ENCODE peak calls at places on chromosomes 12 and 14, in four cellular contexts. L, Q, O and J are unnamed samples.

GRCh38 chr12:81212996-81213696 is 135.3 kb downstream of the ACSS3 start:
- DNase-seq in O (no peak), L (no peak), Q (no peak), J (no peak)

GRCh38 chr12:108468149-108468968 is 46.7 kb upstream of the FICD start:
- DNase-seq in O (no peak), Q (no peak), L (peak), J (no peak)

GRCh38 chr12:6528539-6529235 is 5.6 kb upstream of the GAPDH start:
- DNase-seq in Q (no peak), O (no peak), L (no peak), J (no peak)

GRCh38 chr12:27821259-27821973 is 41.4 kb upstream of the MANSC4 start:
- DNase-seq in Q (no peak), L (peak), O (peak), J (peak)

GRCh38 chr12:104466694-104467345 is 10.1 kb downstream of the CHST11 start:
- DNase-seq in O (no peak), Q (no peak), L (no peak), J (no peak)

GRCh38 chr12:132282950-132283771 is 46.2 kb downstream of the GALNT9 start:
- DNase-seq in Q (no peak), L (no peak), O (no peak), J (no peak)

GRCh38 chr14:59565112-59565511 is 11.5 kb downstream of the CCDC175 start:
- DNase-seq in Q (no peak), O (no peak), L (no peak), J (no peak)

GRCh38 chr12:29921307-29921706 is 137.6 kb upstream of the TMTC1 start:
- DNase-seq in Q (no peak), L (no peak), O (no peak), J (no peak)

GRCh38 chr12:52579468-52580450 is 6.1 kb upstream of the KRT74 start:
- DNase-seq in L (no peak), O (no peak), Q (no peak), J (no peak)

GRCh38 chr14:91884664-91885063 is 17.3 kb upstream of the TC2N start:
- DNase-seq in Q (no peak), O (no peak), L (no peak), J (no peak)

GRCh38 chr14:105562713-105563346 is 36.4 kb downstream of the TMEM121 start:
- DNase-seq in L (no peak), Q (no peak), O (no peak), J (no peak)

GRCh38 chr12:75694891-75695290 is 183.5 kb upstream of the KRR1 start:
- DNase-seq in O (no peak), Q (no peak), L (no peak), J (no peak)

GRCh38 chr14:60647081-60647836 is 2.0 kb downstream of the SIX1 start:
- DNase-seq in Q (no peak), O (no peak), L (peak), J (peak)

GRCh38 chr12:112122823-112123690 is 2.3 kb upstream of the TRAFD1 start:
- DNase-seq in L (no peak), O (no peak), Q (no peak), J (peak)

GRCh38 chr12:9727813-9728212 is 5.1 kb downstream of the CLECL1 start:
- DNase-seq in O (no peak), L (no peak), Q (no peak), J (no peak)

GRCh38 chr12:60106207-60106606 is 510.4 kb downstream of the SLC16A7 start:
- DNase-seq in L (no peak), Q (no peak), O (no peak), J (no peak)

GRCh38 chr12:132356686-132357622 is 27.6 kb upstream of the GALNT9 start:
- DNase-seq in O (peak), Q (no peak), L (peak), J (no peak)

GRCh38 chr14:79584679-79585078 is 626.6 kb downstream of the DIO2 start:
- DNase-seq in L (no peak), Q (no peak), O (no peak), J (peak)

GRCh38 chr12:118109088-118109487 is 5.3 kb upstream of the VSIG10 start:
- DNase-seq in L (no peak), Q (no peak), O (no peak), J (no peak)

GRCh38 chr12:25200703-25201102 is 5.7 kb downstream of the ETFRF1 start:
- DNase-seq in Q (no peak), O (no peak), L (no peak), J (no peak)

GRCh38 chr14:49959822-49960408 is 67.0 kb downstream of the ARF6 start:
- DNase-seq in O (no peak), Q (no peak), L (no peak), J (no peak)

GRCh38 chr12:19223018-19223417 is 93.5 kb downstream of the PLEKHA5 start:
- DNase-seq in Q (no peak), O (no peak), L (no peak), J (no peak)

GRCh38 chr14:63178912-63179311 is 25.3 kb upstream of the RHOJ start:
- DNase-seq in Q (no peak), O (no peak), L (no peak), J (no peak)

GRCh38 chr12:124906606-124907261 is 7.7 kb downstream of the UBC start:
- DNase-seq in O (peak), Q (no peak), L (peak), J (peak)

GRCh38 chr12:33588082-33588712 is 148.6 kb upstream of the SYT10 start:
- DNase-seq in O (no peak), L (no peak), Q (no peak), J (peak)

GRCh38 chr12:112851024-112851777 is 55.6 kb upstream of the OAS1 start:
- DNase-seq in L (no peak), Q (no peak), O (no peak), J (no peak)

GRCh38 chr14:75877884-75878283 is 103.9 kb downstream of the TGFB3 start:
- DNase-seq in Q (no peak), O (no peak), L (no peak), J (no peak)

GRCh38 chr12:63362801-63363200 is 211.8 kb upstream of the AVPR1A start:
- DNase-seq in Q (no peak), L (no peak), O (no peak), J (no peak)

GRCh38 chr12:32995623-32996022 is 99.0 kb upstream of the PKP2 start:
- DNase-seq in L (no peak), Q (no peak), O (no peak), J (no peak)

GRCh38 chr12:90543393-90543792 is 411.6 kb downstream of the CCER1 start:
- DNase-seq in Q (no peak), L (no peak), O (no peak), J (no peak)

GRCh38 chr12:10243803-10244520 is 31.3 kb downstream of the GABARAPL1 start:
- DNase-seq in L (no peak), O (no peak), Q (no peak), J (no peak)

GRCh38 chr12:65816086-65816485 is 8.2 kb upstream of the HMGA2 start:
- DNase-seq in Q (no peak), O (no peak), L (no peak), J (no peak)

GRCh38 chr14:100894416-100894815 is 9.1 kb downstream of the RTL1 start:
- DNase-seq in O (peak), Q (no peak), L (no peak), J (no peak)

GRCh38 chr12:93192878-93193277 is 184.8 kb upstream of the NUDT4 start:
- DNase-seq in Q (no peak), L (no peak), O (no peak), J (no peak)

GRCh38 chr12:84924956-84925355 is 12.4 kb upstream of the SLC6A15 start:
- DNase-seq in Q (no peak), O (no peak), L (no peak), J (no peak)

GRCh38 chr14:77980475-77981321 is 180.8 kb downstream of the ADCK1 start:
- DNase-seq in O (peak), Q (no peak), L (peak), J (no peak)

DNA sequence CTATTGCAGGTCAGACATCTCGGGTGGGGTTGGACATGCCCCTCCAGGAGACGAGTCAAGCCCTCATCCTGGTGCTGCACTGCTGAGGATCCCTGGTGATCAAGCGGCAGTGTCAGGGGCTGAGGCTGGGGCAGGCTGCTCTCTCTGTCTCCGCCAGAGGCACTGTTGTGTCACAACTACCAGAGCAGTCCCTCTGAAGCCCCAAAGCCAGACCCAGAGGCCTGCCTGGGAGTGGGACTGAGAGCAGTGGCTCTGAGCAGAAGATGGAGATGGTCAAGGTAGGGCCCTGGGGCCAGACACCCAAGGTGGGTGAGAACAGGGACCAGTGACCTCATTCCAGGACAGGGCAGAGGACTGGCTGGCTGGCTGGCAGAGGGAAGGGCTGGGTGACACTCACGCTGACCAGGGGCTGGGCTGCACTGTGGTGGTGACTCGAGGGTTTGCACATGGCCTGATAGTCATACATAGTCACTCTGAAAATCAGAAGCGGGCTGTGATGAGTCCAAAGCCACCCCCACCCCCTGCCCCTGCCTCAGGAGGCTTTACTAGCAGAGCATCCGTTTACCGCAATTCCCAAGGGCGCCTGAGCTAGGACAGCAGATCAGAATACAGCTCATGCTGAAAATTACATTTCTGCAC is 19.6 kb upstream of the LRTM2 start:
- DNase-seq in L (peak), Q (no peak), O (no peak), J (no peak)
- TF ChIP-seq CTCF in L (no peak), Q (peak), O (no peak), J (peak)

GRCh38 chr14:30585204-30585603 is 26.2 kb downstream of the G2E3 start:
- DNase-seq in O (no peak), L (no peak), Q (no peak), J (no peak)

GRCh38 chr14:30582376-30582775 is 23.4 kb downstream of the G2E3 start:
- DNase-seq in Q (no peak), O (no peak), L (no peak), J (no peak)

GRCh38 chr14:30584058-30584630 is 25.2 kb downstream of the G2E3 start:
- DNase-seq in O (no peak), Q (no peak), L (no peak), J (no peak)

GRCh38 chr14:30588873-30589272 is 29.9 kb downstream of the G2E3 start:
- DNase-seq in Q (no peak), O (no peak), L (no peak), J (no peak)

GRCh38 chr14:30587141-30587540 is 28.2 kb downstream of the G2E3 start:
- DNase-seq in Q (no peak), O (no peak), L (no peak), J (no peak)
- TF ChIP-seq CTCF in Q (no peak), O (no peak), L (no peak), J (no peak)

DNA sequence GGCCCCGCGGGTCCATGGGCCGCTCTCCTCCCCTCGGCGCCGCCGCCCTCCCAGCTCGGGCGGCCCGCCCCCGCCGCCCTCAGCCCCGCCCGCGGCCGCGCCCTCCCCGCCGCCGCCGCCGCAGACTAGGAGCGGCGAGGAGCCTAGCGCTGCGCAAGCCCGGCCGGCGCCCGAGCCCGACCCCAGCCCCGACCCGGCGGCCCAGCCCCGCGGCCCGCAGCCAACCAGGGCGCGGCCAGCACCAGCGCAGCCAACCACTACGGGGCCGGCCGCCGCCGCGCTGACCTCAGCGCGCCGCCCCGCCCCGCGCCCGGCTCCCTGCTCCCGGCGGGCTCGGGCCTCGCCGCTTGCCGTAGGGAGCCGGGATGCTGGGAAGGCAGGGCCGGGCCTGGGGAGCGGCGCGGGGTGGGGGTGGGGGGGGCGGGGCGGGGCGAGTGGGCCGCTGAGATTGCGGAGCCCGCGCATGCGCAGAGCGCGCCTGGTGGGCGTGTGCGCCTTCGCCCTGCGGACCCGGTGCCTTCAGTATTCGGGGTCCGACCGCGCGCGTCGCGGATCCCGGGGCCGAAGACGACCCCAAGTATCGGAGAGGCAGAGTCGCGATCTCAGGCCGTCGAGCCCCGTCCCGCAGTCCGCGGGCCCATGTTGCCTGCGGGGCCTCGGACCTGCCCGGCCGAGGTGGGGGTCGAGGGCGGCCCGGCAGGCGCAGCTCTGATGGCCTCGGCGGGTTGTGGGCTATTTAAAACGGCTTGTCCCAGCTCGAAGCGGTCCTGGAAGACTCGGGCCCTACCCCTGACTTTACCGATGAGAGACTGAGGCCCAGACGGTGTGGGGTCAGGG is at the start of gene CDC42BPB:
- DNase-seq in O (peak), Q (no peak), L (peak), J (peak)
- TF ChIP-seq CTCF in O (no peak), Q (peak), L (no peak), J (no peak)

DNA sequence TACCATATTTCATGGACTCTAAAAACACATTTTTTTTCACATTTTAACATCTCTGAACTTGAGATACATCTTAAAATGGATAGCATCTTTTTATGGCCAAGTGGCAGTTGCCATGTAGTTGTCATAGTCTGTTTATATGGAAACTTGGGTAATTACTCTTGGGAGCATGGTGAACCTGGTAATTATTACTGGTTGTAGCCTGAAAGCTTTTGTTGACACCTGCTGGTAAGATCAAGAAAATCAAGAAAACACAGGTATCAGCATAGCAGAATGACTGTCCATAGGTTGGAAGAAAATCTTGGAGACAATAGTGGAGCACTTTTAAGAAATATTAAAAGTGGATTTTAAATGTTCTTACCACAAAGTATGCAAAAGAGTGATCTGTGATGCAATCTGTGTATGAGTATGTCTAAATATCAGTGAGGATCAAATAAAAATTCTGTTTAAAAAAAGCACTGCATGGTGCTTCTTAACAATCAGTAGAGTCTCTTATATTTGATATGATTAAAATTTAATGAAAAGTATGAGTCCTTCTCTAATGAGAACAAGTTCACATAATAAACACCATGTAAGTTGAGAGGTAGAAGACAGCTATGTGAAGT is 44.2 kb downstream of the TTC8 start:
- DNase-seq in Q (no peak), L (no peak), O (no peak), J (no peak)
- TF ChIP-seq CTCF in Q (peak), L (no peak), O (peak), J (peak)